ENCODE peak calls at places on chromosomes 13 and 19, in five cellular contexts. E is body of pancreas, Q is neural progenitor cell, Y is psoas muscle, F is tibial nerve. O is an unnamed sample.
A peak's percentile ranks its signal among the peaks of the same experiment; 100 is the strongest.

GRCh38 chr19:48171584-48172170 is 1.2 kb downstream of the ZSWIM9 start:
- DNase-seq in Q (no peak), Y (no peak), F (no peak), E (no peak), O (peak; percentile 77)

GRCh38 chr13:99353836-99354235 is 46.6 kb upstream of the GPR183 start:
- DNase-seq in Y (no peak), F (no peak), E (no peak), Q (no peak), O (no peak)

GRCh38 chr19:1252818-1253513 is 4.6 kb downstream of the MIDN start:
- DNase-seq in E (peak; percentile 94), F (peak; percentile 88), Q (no peak), Y (peak; percentile 91), O (peak; percentile 99)

GRCh38 chr19:5103061-5103701 is 134.3 kb downstream of the KDM4B start:
- DNase-seq in Q (no peak), F (peak; percentile 32), E (peak; percentile 95), Y (peak; percentile 73), O (no peak)

GRCh38 chr13:108830916-108831315 is 201.5 kb downstream of the MYO16 start:
- DNase-seq in E (no peak), F (no peak), Q (no peak), Y (no peak), O (no peak)

GRCh38 chr19:9797871-9798270 is 21.0 kb downstream of the FBXL12 start:
- DNase-seq in F (no peak), Y (no peak), E (no peak), Q (no peak), O (no peak)

GRCh38 chr13:65843314-65843731 is 1386.8 kb downstream of the PCDH9 start:
- DNase-seq in Q (no peak), E (no peak), Y (no peak), F (no peak), O (peak; percentile 57)

GRCh38 chr19:7456964-7457541 is 31.8 kb downstream of the PEX11G start:
- DNase-seq in F (no peak), Q (no peak), Y (no peak), E (no peak), O (no peak)

GRCh38 chr19:46133101-46133627 is 8.7 kb upstream of the IGFL3 start:
- DNase-seq in E (peak; percentile 50), Q (peak; percentile 83), F (no peak), Y (no peak), O (no peak)

GRCh38 chr13:49495783-49496762 is at the start of gene PHF11:
- DNase-seq in F (peak; percentile 63), Y (peak; percentile 82), Q (peak; percentile 79), E (peak; percentile 88), O (peak; percentile 95)

GRCh38 chr13:36674337-36675212 is 755 bp downstream of the SERTM1 start:
- DNase-seq in Q (peak; percentile 50), E (no peak), F (no peak), Y (no peak), O (no peak)

GRCh38 chr19:19628499-19629134 is 597 bp upstream of the LPAR2 start:
- DNase-seq in F (no peak), E (peak; percentile 86), Y (no peak), Q (peak; percentile 95), O (peak; percentile 85)

GRCh38 chr19:35869327-35870123 is 1.2 kb downstream of the APLP1 start:
- DNase-seq in E (peak; percentile 91), Y (peak; percentile 59), Q (peak; percentile 99), F (no peak), O (no peak)

GRCh38 chr13:72931311-72931710 is 127.5 kb upstream of the KLF5 start:
- DNase-seq in F (no peak), E (no peak), Q (no peak), Y (no peak), O (no peak)

GRCh38 chr19:42412661-42413076 is 14.5 kb downstream of the LIPE start:
- DNase-seq in F (no peak), Y (no peak), E (no peak), Q (no peak), O (no peak)

GRCh38 chr19:8110931-8111330 is 38.5 kb downstream of the FBN3 start:
- DNase-seq in F (no peak), Q (no peak), Y (no peak), E (no peak), O (no peak)

GRCh38 chr19:4967738-4968461 is 1.0 kb upstream of the KDM4B start:
- DNase-seq in F (no peak), E (no peak), Q (peak; percentile 27), Y (no peak), O (no peak)

GRCh38 chr13:102648046-102648445 is 46.8 kb downstream of the METTL21C start:
- DNase-seq in Y (no peak), Q (no peak), E (no peak), F (no peak), O (no peak)

GRCh38 chr13:105603283-105603682 is 932.2 kb downstream of the EFNB2 start:
- DNase-seq in F (no peak), Y (no peak), Q (no peak), E (no peak), O (no peak)

GRCh38 chr13:32117696-32118095 is 86.1 kb downstream of the FRY start:
- DNase-seq in Q (no peak), F (no peak), E (peak; percentile 83), Y (peak; percentile 45), O (peak; percentile 70)

GRCh38 chr19:35211545-35212230 is 16.9 kb downstream of the FAM187B start:
- DNase-seq in E (peak; percentile 73), Y (peak; percentile 37), Q (no peak), F (peak; percentile 24), O (peak; percentile 80)

GRCh38 chr13:87259479-87260083 is 411.6 kb upstream of the SLITRK5 start:
- DNase-seq in E (no peak), Q (peak; percentile 61), F (no peak), Y (no peak), O (no peak)

GRCh38 chr19:58182989-58183821 is at the start of gene ZNF274:
- DNase-seq in F (peak; percentile 85), Y (peak; percentile 94), Q (peak; percentile 98), E (peak; percentile 93), O (peak; percentile 98)

GRCh38 chr19:58183822-58184215 is 958 bp downstream of the ZNF274 start:
- DNase-seq in E (no peak), Y (no peak), F (no peak), Q (no peak), O (no peak)

GRCh38 chr19:58182577-58182988 is 278 bp upstream of the ZNF274 start:
- DNase-seq in F (no peak), E (no peak), Q (no peak), Y (no peak), O (no peak)

DNA sequence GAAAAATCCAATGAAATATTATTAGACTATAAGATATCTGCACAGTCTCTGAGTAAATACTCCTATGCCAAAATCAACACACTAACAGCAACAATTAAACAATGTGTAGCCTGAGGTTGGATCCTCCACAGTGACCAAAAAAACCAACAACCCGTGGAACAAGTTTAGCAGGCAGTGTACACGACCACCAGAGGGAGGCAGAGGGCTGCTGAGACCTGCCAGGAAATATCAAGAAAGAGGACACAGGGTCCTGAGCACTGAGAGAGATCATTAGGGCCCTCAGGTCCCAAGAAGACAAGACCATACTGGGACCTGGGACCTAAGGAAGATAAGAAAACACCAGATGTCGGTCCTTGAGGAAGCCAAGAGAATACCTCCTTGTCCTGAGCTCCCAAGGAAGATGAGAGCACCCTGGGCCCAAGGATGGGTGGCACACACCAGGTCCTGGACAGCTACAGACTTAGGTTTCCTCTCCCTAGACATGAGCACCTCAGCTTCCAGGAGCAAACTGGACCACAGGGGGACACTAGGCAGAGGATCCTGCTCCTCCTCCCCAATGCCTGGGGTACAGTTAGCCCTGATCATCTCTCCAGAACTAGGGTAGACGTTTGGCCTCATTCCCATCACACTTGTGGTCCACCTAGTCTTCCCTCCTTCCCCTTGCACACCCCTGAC is 822 bp upstream of the ZNF274 start:
- DNase-seq in F (no peak), Q (peak; percentile 47), Y (peak; percentile 19), E (peak; percentile 18), O (no peak)
- H3K27ac ChIP-seq in F (peak overlapping the region; percentile 99), Q (no peak overlapping the region), Y (peak overlapping the region; percentile 98), E (no peak overlapping the region), O (peak overlapping the region; percentile 74)

DNA sequence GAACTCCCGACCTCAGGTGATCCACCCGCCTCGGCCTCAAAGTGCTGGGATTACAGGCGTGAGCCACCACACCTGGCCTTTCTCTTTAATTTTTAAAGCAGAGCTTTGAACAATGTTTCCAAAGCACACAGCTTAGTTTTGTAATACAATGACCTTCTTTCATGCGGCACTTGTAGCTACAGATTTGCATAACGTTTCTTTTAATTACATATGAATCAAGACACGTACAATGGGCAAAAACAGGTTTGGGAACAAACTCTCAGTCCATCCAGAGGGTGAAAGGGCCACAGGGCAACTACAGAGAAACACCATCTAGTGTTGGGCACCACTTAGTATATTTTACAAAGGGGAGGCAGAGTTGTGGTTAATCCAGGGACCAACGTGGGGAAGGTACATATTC is 19.0 kb upstream of the S1PR4 start:
- DNase-seq in E (no peak), F (no peak), Q (no peak), Y (no peak), O (no peak)
- H3K4me1 ChIP-seq in E (no peaks in the 10 kb centered on the region), F (no peaks in the 10 kb centered on the region), Q (no peaks in the 10 kb centered on the region), Y (no peaks in the 10 kb centered on the region), O (no peaks in the 10 kb centered on the region)

GRCh38 chr13:109940637-109941036 is 154.3 kb upstream of the IRS2 start:
- DNase-seq in Q (no peak), F (no peak), E (no peak), Y (no peak), O (no peak)
- TF ChIP-seq CTCF in Q (no peak), F (no peak), E (no peak), Y (no peak), O (no peak)

GRCh38 chr13:110347535-110348308 is 40.6 kb downstream of the COL4A2 start:
- DNase-seq in Y (peak; percentile 63), F (no peak), E (no peak), Q (no peak), O (no peak)

GRCh38 chr13:110347088-110347487 is 40.0 kb downstream of the COL4A2 start:
- DNase-seq in Q (no peak), E (no peak), F (no peak), Y (no peak), O (no peak)

GRCh38 chr13:110348309-110348625 is 41.2 kb downstream of the COL4A2 start:
- DNase-seq in Y (no peak), F (no peak), Q (no peak), E (no peak), O (no peak)

GRCh38 chr13:110349239-110349638 is 42.2 kb downstream of the COL4A2 start:
- DNase-seq in Q (no peak), Y (no peak), F (no peak), E (no peak), O (no peak)

DNA sequence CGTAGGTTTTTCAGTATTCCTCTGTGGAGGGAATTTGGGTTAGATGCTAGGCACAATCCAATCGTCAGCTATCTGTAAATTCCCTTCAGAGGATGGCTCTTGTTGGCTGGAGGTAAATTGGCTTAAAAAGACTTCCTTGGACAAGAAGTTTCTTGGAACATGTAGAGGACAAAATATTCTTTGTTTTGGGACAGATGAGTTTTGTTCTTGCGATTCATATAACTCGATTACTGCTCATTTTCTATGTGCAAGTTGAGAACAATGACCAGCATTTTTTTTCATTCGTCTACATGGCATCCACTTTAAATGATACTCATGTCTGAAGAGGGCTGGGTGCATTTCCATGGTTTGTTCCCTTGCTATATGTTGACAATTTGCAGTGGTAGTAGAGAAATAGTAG is 41.7 kb downstream of the COL4A2 start:
- DNase-seq in F (no peak), Y (no peak), Q (no peak), E (no peak), O (no peak)
- H3K27ac ChIP-seq in F (no peak overlapping the region), Y (peak overlapping the region; percentile 57), Q (no peak overlapping the region), E (no peak overlapping the region), O (no peak overlapping the region)

O was measured in kidney.